ENCODE peak calls at places on chromosomes 6 and 20, in ten cellular contexts. One of them, this sample, is unnamed.

GRCh38 chr6:48736486-48737206 is 625.6 kb upstream of the PTCHD4 start:
- DNase-seq in adrenal gland: no peak
- DNase-seq in heart left ventricle: no peak
- DNase-seq in GM12892: no peak
- DNase-seq in esophagus muscularis mucosa: no peak
- DNase-seq in NB4: no peak
- DNase-seq in lower leg skin: no peak
- DNase-seq in testis: no peak
- DNase-seq in A549: no peak
- DNase-seq in prostate gland: no peak
- DNase-seq in this sample: no peak

GRCh38 chr20:57448764-57449354 is 57.7 kb downstream of the RBM38 start:
- DNase-seq in adrenal gland: no peak
- DNase-seq in heart left ventricle: no peak
- DNase-seq in GM12892: no peak
- DNase-seq in esophagus muscularis mucosa: no peak
- DNase-seq in NB4: no peak
- DNase-seq in lower leg skin: no peak
- DNase-seq in testis: no peak
- DNase-seq in A549: no peak
- DNase-seq in prostate gland: no peak
- DNase-seq in this sample: peak

GRCh38 chr6:152232494-152233151 is 404.5 kb downstream of the SYNE1 start:
- DNase-seq in adrenal gland: no peak
- DNase-seq in heart left ventricle: peak
- DNase-seq in GM12892: no peak
- DNase-seq in esophagus muscularis mucosa: no peak
- DNase-seq in NB4: peak
- DNase-seq in lower leg skin: no peak
- DNase-seq in testis: no peak
- DNase-seq in A549: no peak
- DNase-seq in prostate gland: no peak
- DNase-seq in this sample: peak

GRCh38 chr6:35385457-35386202 is 43.3 kb downstream of the PPARD start:
- DNase-seq in adrenal gland: no peak
- DNase-seq in heart left ventricle: no peak
- DNase-seq in GM12892: no peak
- DNase-seq in esophagus muscularis mucosa: no peak
- DNase-seq in NB4: peak
- DNase-seq in lower leg skin: no peak
- DNase-seq in testis: peak
- DNase-seq in A549: no peak
- DNase-seq in prostate gland: no peak
- DNase-seq in this sample: no peak

GRCh38 chr6:64838726-64839125 is 868.3 kb downstream of the EYS start:
- DNase-seq in adrenal gland: no peak
- DNase-seq in heart left ventricle: no peak
- DNase-seq in GM12892: no peak
- DNase-seq in esophagus muscularis mucosa: no peak
- DNase-seq in NB4: no peak
- DNase-seq in lower leg skin: no peak
- DNase-seq in testis: no peak
- DNase-seq in A549: no peak
- DNase-seq in prostate gland: no peak
- DNase-seq in this sample: no peak

GRCh38 chr6:30752164-30752927 is 8.0 kb upstream of the IER3 start:
- DNase-seq in adrenal gland: peak
- DNase-seq in heart left ventricle: peak
- DNase-seq in GM12892: no peak
- DNase-seq in esophagus muscularis mucosa: peak
- DNase-seq in NB4: peak
- DNase-seq in lower leg skin: peak
- DNase-seq in testis: peak
- DNase-seq in A549: peak
- DNase-seq in prostate gland: peak
- DNase-seq in this sample: peak

GRCh38 chr6:99334526-99335127 is 14.8 kb downstream of the FAXC start:
- DNase-seq in adrenal gland: peak
- DNase-seq in heart left ventricle: no peak
- DNase-seq in GM12892: no peak
- DNase-seq in esophagus muscularis mucosa: no peak
- DNase-seq in NB4: peak
- DNase-seq in lower leg skin: no peak
- DNase-seq in testis: peak
- DNase-seq in A549: peak
- DNase-seq in prostate gland: peak
- DNase-seq in this sample: peak

GRCh38 chr6:2854394-2854982 is 12.8 kb upstream of the SERPINB1 start:
- DNase-seq in adrenal gland: peak
- DNase-seq in heart left ventricle: no peak
- DNase-seq in GM12892: no peak
- DNase-seq in esophagus muscularis mucosa: peak
- DNase-seq in NB4: peak
- DNase-seq in lower leg skin: no peak
- DNase-seq in testis: no peak
- DNase-seq in A549: no peak
- DNase-seq in prostate gland: no peak
- DNase-seq in this sample: no peak

GRCh38 chr6:32154514-32155161 is 697 bp downstream of the PPT2 start:
- DNase-seq in adrenal gland: peak
- DNase-seq in heart left ventricle: peak
- DNase-seq in GM12892: peak
- DNase-seq in esophagus muscularis mucosa: no peak
- DNase-seq in NB4: peak
- DNase-seq in lower leg skin: no peak
- DNase-seq in testis: peak
- DNase-seq in A549: peak
- DNase-seq in prostate gland: peak
- DNase-seq in this sample: no peak

GRCh38 chr6:2562721-2563120 is 188.0 kb downstream of the MYLK4 start:
- DNase-seq in adrenal gland: no peak
- DNase-seq in heart left ventricle: no peak
- DNase-seq in GM12892: no peak
- DNase-seq in esophagus muscularis mucosa: peak
- DNase-seq in NB4: no peak
- DNase-seq in lower leg skin: no peak
- DNase-seq in testis: no peak
- DNase-seq in A549: no peak
- DNase-seq in prostate gland: no peak
- DNase-seq in this sample: no peak

GRCh38 chr6:78492351-78493010 is 374.9 kb upstream of the IRAK1BP1 start:
- DNase-seq in adrenal gland: no peak
- DNase-seq in heart left ventricle: no peak
- DNase-seq in GM12892: no peak
- DNase-seq in esophagus muscularis mucosa: no peak
- DNase-seq in NB4: no peak
- DNase-seq in lower leg skin: no peak
- DNase-seq in testis: no peak
- DNase-seq in A549: no peak
- DNase-seq in prostate gland: no peak
- DNase-seq in this sample: no peak

GRCh38 chr6:4665489-4666417 is 110.5 kb upstream of the CDYL start:
- DNase-seq in adrenal gland: no peak
- DNase-seq in heart left ventricle: no peak
- DNase-seq in GM12892: no peak
- DNase-seq in esophagus muscularis mucosa: no peak
- DNase-seq in NB4: no peak
- DNase-seq in lower leg skin: peak
- DNase-seq in testis: no peak
- DNase-seq in A549: no peak
- DNase-seq in prostate gland: no peak
- DNase-seq in this sample: no peak

GRCh38 chr20:22623211-22623610 is 38.8 kb upstream of the FOXA2 start:
- DNase-seq in adrenal gland: no peak
- DNase-seq in heart left ventricle: no peak
- DNase-seq in GM12892: no peak
- DNase-seq in esophagus muscularis mucosa: peak
- DNase-seq in NB4: no peak
- DNase-seq in lower leg skin: no peak
- DNase-seq in testis: no peak
- DNase-seq in A549: peak
- DNase-seq in prostate gland: no peak
- DNase-seq in this sample: no peak

GRCh38 chr6:163408352-163408991 is 6.0 kb upstream of the QKI start:
- DNase-seq in adrenal gland: no peak
- DNase-seq in heart left ventricle: no peak
- DNase-seq in GM12892: no peak
- DNase-seq in esophagus muscularis mucosa: no peak
- DNase-seq in NB4: no peak
- DNase-seq in lower leg skin: no peak
- DNase-seq in testis: no peak
- DNase-seq in A549: peak
- DNase-seq in prostate gland: no peak
- DNase-seq in this sample: no peak

GRCh38 chr6:163406830-163407229 is 7.7 kb upstream of the QKI start:
- DNase-seq in adrenal gland: no peak
- DNase-seq in heart left ventricle: no peak
- DNase-seq in GM12892: no peak
- DNase-seq in esophagus muscularis mucosa: no peak
- DNase-seq in NB4: no peak
- DNase-seq in lower leg skin: peak
- DNase-seq in testis: no peak
- DNase-seq in A549: no peak
- DNase-seq in prostate gland: no peak
- DNase-seq in this sample: no peak

GRCh38 chr6:163404825-163405265 is 9.7 kb upstream of the QKI start:
- DNase-seq in adrenal gland: peak
- DNase-seq in heart left ventricle: peak
- DNase-seq in GM12892: no peak
- DNase-seq in esophagus muscularis mucosa: peak
- DNase-seq in NB4: peak
- DNase-seq in lower leg skin: no peak
- DNase-seq in testis: no peak
- DNase-seq in A549: no peak
- DNase-seq in prostate gland: no peak
- DNase-seq in this sample: no peak

GRCh38 chr6:163406320-163406719 is 8.2 kb upstream of the QKI start:
- DNase-seq in adrenal gland: no peak
- DNase-seq in heart left ventricle: no peak
- DNase-seq in GM12892: no peak
- DNase-seq in esophagus muscularis mucosa: no peak
- DNase-seq in NB4: no peak
- DNase-seq in lower leg skin: no peak
- DNase-seq in testis: no peak
- DNase-seq in A549: no peak
- DNase-seq in prostate gland: no peak
- DNase-seq in this sample: no peak

GRCh38 chr6:163405412-163406309 is 8.9 kb upstream of the QKI start:
- DNase-seq in adrenal gland: peak
- DNase-seq in heart left ventricle: peak
- DNase-seq in GM12892: no peak
- DNase-seq in esophagus muscularis mucosa: peak
- DNase-seq in NB4: peak
- DNase-seq in lower leg skin: peak
- DNase-seq in testis: peak
- DNase-seq in A549: no peak
- DNase-seq in prostate gland: peak
- DNase-seq in this sample: peak
- TF ChIP-seq POLR2A in adrenal gland: peak
- TF ChIP-seq POLR2A in heart left ventricle: no peak
- TF ChIP-seq POLR2A in GM12892: no peak
- TF ChIP-seq POLR2A in esophagus muscularis mucosa: no peak
- TF ChIP-seq POLR2A in NB4: no peak
- TF ChIP-seq POLR2A in lower leg skin: no peak
- TF ChIP-seq POLR2A in testis: no peak
- TF ChIP-seq POLR2A in A549: no peak
- TF ChIP-seq POLR2A in prostate gland: no peak
- TF ChIP-seq POLR2A in this sample: no peak

GRCh38 chr6:149065658-149066556 is 251.6 kb upstream of the TAB2 start:
- DNase-seq in adrenal gland: peak
- DNase-seq in heart left ventricle: no peak
- DNase-seq in GM12892: no peak
- DNase-seq in esophagus muscularis mucosa: no peak
- DNase-seq in NB4: peak
- DNase-seq in lower leg skin: no peak
- DNase-seq in testis: no peak
- DNase-seq in A549: no peak
- DNase-seq in prostate gland: no peak
- DNase-seq in this sample: no peak
- TF ChIP-seq POLR2A in adrenal gland: no peak
- TF ChIP-seq POLR2A in heart left ventricle: no peak
- TF ChIP-seq POLR2A in GM12892: peak
- TF ChIP-seq POLR2A in esophagus muscularis mucosa: no peak
- TF ChIP-seq POLR2A in NB4: no peak
- TF ChIP-seq POLR2A in lower leg skin: no peak
- TF ChIP-seq POLR2A in testis: no peak
- TF ChIP-seq POLR2A in A549: no peak
- TF ChIP-seq POLR2A in prostate gland: no peak
- TF ChIP-seq POLR2A in this sample: no peak

GRCh38 chr20:31570021-31570463 is 35.0 kb upstream of the ID1 start:
- DNase-seq in adrenal gland: no peak
- DNase-seq in heart left ventricle: no peak
- DNase-seq in GM12892: no peak
- DNase-seq in esophagus muscularis mucosa: no peak
- DNase-seq in NB4: no peak
- DNase-seq in lower leg skin: no peak
- DNase-seq in testis: no peak
- DNase-seq in A549: no peak
- DNase-seq in prostate gland: no peak
- DNase-seq in this sample: no peak

GRCh38 chr20:31569163-31570020 is 35.7 kb upstream of the ID1 start:
- DNase-seq in adrenal gland: peak
- DNase-seq in heart left ventricle: peak
- DNase-seq in GM12892: no peak
- DNase-seq in esophagus muscularis mucosa: no peak
- DNase-seq in NB4: peak
- DNase-seq in lower leg skin: peak
- DNase-seq in testis: peak
- DNase-seq in A549: peak
- DNase-seq in prostate gland: no peak
- DNase-seq in this sample: peak

GRCh38 chr20:31572042-31572700 is 32.9 kb upstream of the ID1 start:
- DNase-seq in adrenal gland: no peak
- DNase-seq in heart left ventricle: no peak
- DNase-seq in GM12892: no peak
- DNase-seq in esophagus muscularis mucosa: no peak
- DNase-seq in NB4: no peak
- DNase-seq in lower leg skin: no peak
- DNase-seq in testis: no peak
- DNase-seq in A549: no peak
- DNase-seq in prostate gland: no peak
- DNase-seq in this sample: no peak

GRCh38 chr20:31572701-31573554 is 32.2 kb upstream of the ID1 start:
- DNase-seq in adrenal gland: peak
- DNase-seq in heart left ventricle: peak
- DNase-seq in GM12892: peak
- DNase-seq in esophagus muscularis mucosa: peak
- DNase-seq in NB4: peak
- DNase-seq in lower leg skin: peak
- DNase-seq in testis: peak
- DNase-seq in A549: peak
- DNase-seq in prostate gland: peak
- DNase-seq in this sample: peak

GRCh38 chr20:31570735-31571617 is 34.1 kb upstream of the ID1 start:
- DNase-seq in adrenal gland: no peak
- DNase-seq in heart left ventricle: no peak
- DNase-seq in GM12892: no peak
- DNase-seq in esophagus muscularis mucosa: no peak
- DNase-seq in NB4: no peak
- DNase-seq in lower leg skin: no peak
- DNase-seq in testis: no peak
- DNase-seq in A549: no peak
- DNase-seq in prostate gland: no peak
- DNase-seq in this sample: no peak
- TF ChIP-seq POLR2A in adrenal gland: no peak
- TF ChIP-seq POLR2A in heart left ventricle: no peak
- TF ChIP-seq POLR2A in GM12892: no peak
- TF ChIP-seq POLR2A in esophagus muscularis mucosa: no peak
- TF ChIP-seq POLR2A in NB4: no peak
- TF ChIP-seq POLR2A in lower leg skin: no peak
- TF ChIP-seq POLR2A in testis: no peak
- TF ChIP-seq POLR2A in A549: no peak
- TF ChIP-seq POLR2A in prostate gland: no peak
- TF ChIP-seq POLR2A in this sample: no peak

GRCh38 chr20:17189976-17190710 is 36.7 kb upstream of the PCSK2 start:
- DNase-seq in adrenal gland: no peak
- DNase-seq in heart left ventricle: no peak
- DNase-seq in GM12892: no peak
- DNase-seq in esophagus muscularis mucosa: no peak
- DNase-seq in NB4: no peak
- DNase-seq in lower leg skin: no peak
- DNase-seq in testis: no peak
- DNase-seq in A549: no peak
- DNase-seq in prostate gland: no peak
- DNase-seq in this sample: no peak
- TF ChIP-seq POLR2A in adrenal gland: no peak
- TF ChIP-seq POLR2A in heart left ventricle: no peak
- TF ChIP-seq POLR2A in GM12892: no peak
- TF ChIP-seq POLR2A in esophagus muscularis mucosa: no peak
- TF ChIP-seq POLR2A in NB4: no peak
- TF ChIP-seq POLR2A in lower leg skin: no peak
- TF ChIP-seq POLR2A in testis: no peak
- TF ChIP-seq POLR2A in A549: no peak
- TF ChIP-seq POLR2A in prostate gland: no peak
- TF ChIP-seq POLR2A in this sample: no peak